ENCODE peak calls at places on chromosomes 11 and 22, in ten cellular contexts. O is Caco-2, X is astrocyte of the spinal cord, P is PC-3, M is fibroblast of mammary gland, Z is fibroblast of the aortic adventitia, S is body of pancreas, A is esophagus muscularis mucosa, Q is tibial artery, T is astrocyte of the cerebellum. Y is an unnamed sample.

GRCh38 chr11:46564459-46564858 is 29.4 kb downstream of the AMBRA1 start:
- DNase-seq in M (peak; percentile 62), T (no peak), X (peak; percentile 58), Q (no peak), S (no peak), A (no peak), Z (peak; percentile 49), O (no peak), P (peak; percentile 49), Y (no peak)

GRCh38 chr11:116601734-116602636 is 170.8 kb downstream of the BUD13 start:
- DNase-seq in Z (peak; percentile 78), Q (peak; percentile 52), P (no peak), A (no peak), O (no peak), X (no peak), M (peak; percentile 4), T (no peak), S (no peak), Y (no peak)

GRCh38 chr11:126140932-126141291 is 70.5 kb downstream of the RPUSD4 start:
- DNase-seq in X (peak; percentile 60), P (peak; percentile 58), T (peak; percentile 43), S (peak; percentile 58), O (no peak), Q (no peak), A (no peak), M (peak; percentile 85), Z (peak; percentile 82), Y (no peak)

GRCh38 chr11:116558504-116559252 is 214.1 kb downstream of the BUD13 start:
- DNase-seq in S (no peak), O (no peak), Q (no peak), P (peak; percentile 20), A (no peak), Z (peak; percentile 3), M (peak; percentile 32), T (no peak), X (peak; percentile 13), Y (no peak)

GRCh38 chr22:38246692-38247091 is 26.1 kb downstream of the TMEM184B start:
- DNase-seq in Q (peak; percentile 95), A (no peak), O (no peak), M (no peak), T (no peak), Z (no peak), P (no peak), X (no peak), S (peak; percentile 28), Y (no peak)

GRCh38 chr22:25702046-25702445 is 39.9 kb upstream of the MYO18B start:
- DNase-seq in A (no peak), T (peak; percentile 20), X (peak; percentile 50), O (no peak), Z (peak; percentile 55), S (no peak), Q (no peak), P (peak; percentile 11), M (peak; percentile 51), Y (no peak)

GRCh38 chr11:44326615-44327475 is 16.9 kb upstream of the ALX4 start:
- DNase-seq in S (no peak), A (no peak), X (no peak), O (peak; percentile 35), Q (no peak), P (no peak), T (no peak), Z (no peak), M (peak; percentile 31), Y (no peak)

GRCh38 chr11:75325713-75326438 is 25.6 kb downstream of the ARRB1 start:
- DNase-seq in A (no peak), P (peak; percentile 89), M (peak; percentile 96), T (peak; percentile 34), Z (peak; percentile 88), Q (peak; percentile 79), X (peak; percentile 86), S (peak; percentile 85), O (no peak), Y (peak; percentile 85)

GRCh38 chr22:20965104-20965887 is 1.8 kb upstream of the AIFM3 start:
- DNase-seq in P (no peak), O (no peak), Z (no peak), Q (no peak), S (no peak), X (no peak), A (no peak), T (no peak), M (no peak), Y (no peak)

GRCh38 chr11:134521001-134521400 is 109.0 kb upstream of the B3GAT1 start:
- DNase-seq in O (no peak), A (no peak), Q (no peak), T (no peak), X (no peak), P (no peak), Z (no peak), S (no peak), M (no peak), Y (no peak)

GRCh38 chr11:3126207-3126865 is 38.8 kb downstream of the OSBPL5 start:
- DNase-seq in P (peak; percentile 90), Q (peak; percentile 68), M (no peak), O (no peak), T (no peak), S (peak; percentile 27), X (no peak), Z (no peak), A (no peak), Y (peak; percentile 97)
- H3K4me3 ChIP-seq in P (peak overlapping the region; percentile 73), Q (no peak overlapping the region), M (no peak overlapping the region), O (no peak overlapping the region), T (no peak overlapping the region), S (no peak overlapping the region), X (no peak overlapping the region), Z (no peak overlapping the region), A (no peak overlapping the region), Y (peak overlapping the region; percentile 58)

DNA sequence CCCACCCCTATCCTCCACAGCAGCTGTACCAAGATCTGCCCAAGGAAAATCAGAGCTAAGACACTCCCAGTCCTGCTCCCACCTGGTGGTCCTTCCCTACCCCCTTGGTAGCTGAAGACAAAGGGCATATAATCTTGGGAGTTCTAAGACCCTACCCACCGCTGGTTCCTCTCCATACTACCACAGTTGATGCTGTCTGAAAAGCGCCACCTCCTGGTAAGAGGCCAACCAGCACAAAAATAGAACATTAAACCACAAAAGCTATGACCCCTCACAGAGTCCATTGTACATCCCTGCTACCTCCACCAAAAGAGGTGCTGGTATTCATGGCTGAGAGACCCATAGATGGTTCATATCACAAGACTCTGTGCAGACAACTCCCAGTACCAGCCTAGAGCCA is 161.5 kb upstream of the ARHGAP42 start:
- DNase-seq in A (no peak), P (peak; percentile 33), T (no peak), S (no peak), Z (no peak), O (peak; percentile 35), X (no peak), M (no peak), Q (no peak), Y (no peak)
- TF ChIP-seq CTCF in A (no peak), P (peak; percentile 69), T (no peak), S (no peak), Z (no peak), O (peak; percentile 44), X (no peak), M (no peak), Q (no peak), Y (peak; percentile 45)

GRCh38 chr11:82858133-82858532 is 42.1 kb downstream of the PRCP start:
- DNase-seq in Q (no peak), Z (no peak), X (no peak), M (no peak), T (no peak), A (no peak), S (no peak), O (no peak), P (no peak), Y (no peak)
- H3K4me3 ChIP-seq in Q (no peak overlapping the region), Z (no peak overlapping the region), X (no peak overlapping the region), M (no peak overlapping the region), T (no peak overlapping the region), A (no peak overlapping the region), S (no peak overlapping the region), O (no peak overlapping the region), P (peak overlapping the region; percentile 55), Y (no peak overlapping the region)

DNA sequence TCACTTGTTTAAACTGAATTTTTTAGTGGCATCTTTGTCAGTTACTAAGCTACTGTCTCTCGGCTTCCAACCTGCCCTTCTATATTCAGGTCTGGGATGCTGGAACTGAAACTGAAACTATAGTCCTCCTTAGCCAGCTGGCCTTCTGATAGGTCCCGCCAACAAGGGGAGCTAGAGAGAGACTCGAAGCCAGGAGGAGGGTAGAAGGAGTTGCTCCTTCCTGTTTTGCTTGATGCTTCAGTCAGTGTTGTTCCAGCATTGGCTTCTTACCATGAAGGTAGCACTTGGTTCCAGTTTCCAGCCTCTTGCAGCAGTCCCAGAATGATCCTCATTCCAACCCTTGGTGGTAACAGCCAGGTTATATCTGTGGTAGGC is 32.9 kb upstream of the HORMAD2 start:
- DNase-seq in Z (peak; percentile 28), S (no peak), A (no peak), T (no peak), X (no peak), P (no peak), O (no peak), M (peak; percentile 18), Q (no peak), Y (no peak)
- TF ChIP-seq CTCF in Z (no peak), S (no peak), A (no peak), T (no peak), X (no peak), P (no peak), O (no peak), M (no peak), Q (no peak), Y (no peak)

Y was measured in LNCaP clone FGC.